ENCODE peak calls at places on chromosome 11, in five cellular contexts. G is IMR-90, D is fibroblast of villous mesenchyme, C is A549, H is right lobe of liver. M is an unnamed sample.

GRCh38 chr11:3056296-3057068 is 741 bp downstream of the CARS1 start:
- DNase-seq in D (no peak), H (peak), G (no peak), C (no peak), M (peak)

GRCh38 chr11:36763187-36763586 is 165.2 kb upstream of the RAG2 start:
- DNase-seq in H (no peak), C (no peak), D (no peak), G (no peak), M (no peak)

GRCh38 chr11:68632802-68633201 is 51.5 kb upstream of the GAL start:
- DNase-seq in G (peak), D (peak), H (peak), C (peak), M (peak)

GRCh38 chr11:125344846-125345705 is 151.0 kb downstream of the FEZ1 start:
- DNase-seq in C (no peak), D (no peak), H (no peak), G (no peak), M (no peak)

GRCh38 chr11:103601230-103601846 is 435.1 kb upstream of the DDI1 start:
- DNase-seq in D (peak), G (peak), H (no peak), C (peak), M (peak)

GRCh38 chr11:69470301-69470700 is 11.2 kb upstream of the LINC01488 start:
- DNase-seq in H (peak), G (no peak), C (no peak), D (no peak), M (no peak)

GRCh38 chr11:84588131-84588829 is 1038.9 kb downstream of the DLG2 start:
- DNase-seq in G (no peak), H (no peak), D (no peak), C (no peak), M (no peak)

GRCh38 chr11:75576445-75577049 is 14.5 kb downstream of the SERPINH1 start:
- DNase-seq in G (peak), D (peak), H (no peak), C (no peak), M (peak)

GRCh38 chr11:47179655-47179991 is 2.9 kb upstream of the ARFGAP2 start:
- DNase-seq in D (peak), G (peak), H (no peak), C (peak), M (peak)

GRCh38 chr11:34313099-34313517 is 44.7 kb downstream of the ABTB2 start:
- DNase-seq in D (peak), C (no peak), H (no peak), G (no peak), M (peak)

GRCh38 chr11:18459634-18460033 is 4.0 kb downstream of the LDHAL6A start:
- DNase-seq in H (no peak), C (no peak), G (no peak), D (no peak), M (no peak)

GRCh38 chr11:44057340-44057739 is 8.7 kb upstream of the ACCS start:
- DNase-seq in G (no peak), D (no peak), H (no peak), C (no peak), M (no peak)

GRCh38 chr11:74559110-74559933 is 33.1 kb upstream of the POLD3 start:
- DNase-seq in D (peak), C (no peak), G (peak), H (peak), M (no peak)

GRCh38 chr11:8090756-8091155 is 9.7 kb downstream of the TUB start:
- DNase-seq in C (no peak), G (no peak), D (peak), H (no peak), M (peak)

GRCh38 chr11:56521955-56522354 is 21.1 kb downstream of the OR5M11 start:
- DNase-seq in D (no peak), H (no peak), G (no peak), C (peak), M (no peak)
- TF ChIP-seq CTCF in D (no peak), H (peak), G (no peak), C (peak), M (no peak)

GRCh38 chr11:11471196-11471595 is 118.1 kb upstream of the CSNK2A3 start:
- DNase-seq in G (no peak), C (no peak), H (no peak), D (no peak), M (no peak)
- H3K4me3 ChIP-seq in G (no peak), C (no peak), H (no peak), D (no peak), M (no peak)

DNA sequence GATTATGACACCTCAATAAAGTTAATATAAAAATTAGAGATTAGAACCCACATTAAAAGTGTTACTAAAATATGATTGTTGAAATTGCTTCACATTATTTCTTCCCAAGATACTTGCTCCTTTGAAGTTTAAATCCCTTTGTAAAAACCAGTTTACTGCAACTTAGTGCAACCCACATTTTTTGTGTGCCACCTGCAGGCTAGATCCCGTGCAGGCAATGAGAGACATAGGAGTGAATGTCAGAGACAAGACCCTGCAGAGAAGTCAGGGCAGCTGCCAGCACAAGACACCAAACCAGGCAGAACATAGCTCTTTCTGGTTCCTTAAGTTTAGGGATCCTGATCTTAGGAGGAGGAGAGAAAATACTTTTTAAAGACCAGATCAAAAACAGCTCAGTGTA is 142.9 kb upstream of the MTNR1B start:
- DNase-seq in G (no peak), C (no peak), H (no peak), D (no peak), M (no peak)
- TF ChIP-seq CTCF in G (no peak), C (no peak), H (no peak), D (no peak), M (no peak)

GRCh38 chr11:371051-371450 is 1.8 kb downstream of the B4GALNT4 start:
- DNase-seq in D (no peak), G (no peak), H (no peak), C (no peak), M (no peak)
- H3K4me3 ChIP-seq in D (no peak), G (no peak), H (no peak), C (no peak), M (no peak)

GRCh38 chr11:13011366-13012036 is 2.4 kb downstream of the RASSF10 start:
- DNase-seq in G (no peak), D (no peak), H (no peak), C (no peak), M (no peak)

GRCh38 chr11:13010737-13011342 is 1.7 kb downstream of the RASSF10 start:
- DNase-seq in H (no peak), D (no peak), G (no peak), C (no peak), M (no peak)

GRCh38 chr11:13012037-13012693 is 3.0 kb downstream of the RASSF10 start:
- DNase-seq in D (no peak), G (no peak), C (no peak), H (no peak), M (no peak)

GRCh38 chr11:13015753-13016152 is 6.6 kb downstream of the RASSF10 start:
- DNase-seq in G (no peak), C (no peak), H (no peak), D (no peak), M (no peak)

DNA sequence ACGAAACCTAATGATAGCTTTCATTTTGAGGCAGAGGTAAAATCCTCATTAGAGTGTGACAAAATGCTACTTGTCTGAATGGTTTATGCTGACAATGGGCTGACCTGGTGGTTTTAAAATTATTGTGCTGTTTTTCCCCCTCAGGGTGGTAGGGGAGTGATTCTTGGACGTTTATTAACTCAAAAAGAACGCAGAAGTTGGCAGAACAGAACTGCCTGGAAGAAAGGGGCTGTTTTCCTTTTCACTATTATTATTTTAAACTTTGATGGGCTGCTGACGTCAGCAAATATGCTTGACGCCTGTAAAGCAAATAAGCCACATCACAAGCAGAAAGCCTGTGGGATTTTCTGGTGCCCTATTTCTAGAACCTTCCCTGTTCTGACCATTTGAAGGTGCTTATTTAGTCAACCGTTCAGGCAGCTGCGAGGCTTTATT is 4.0 kb downstream of the RASSF10 start:
- DNase-seq in D (no peak), G (no peak), H (no peak), C (no peak), M (no peak)
- TF ChIP-seq CTCF in D (no peak), G (no peak), H (no peak), C (no peak), M (no peak)

GRCh38 chr11:90235536-90235935 is 12.7 kb upstream of the CHORDC1 start:
- DNase-seq in H (no peak), G (no peak), D (peak), C (no peak), M (no peak)

GRCh38 chr11:90229791-90230190 is 6.9 kb upstream of the CHORDC1 start:
- DNase-seq in C (no peak), D (peak), G (peak), H (no peak), M (no peak)

GRCh38 chr11:90237004-90237403 is 14.2 kb upstream of the CHORDC1 start:
- DNase-seq in D (no peak), G (no peak), C (no peak), H (no peak), M (no peak)

GRCh38 chr11:90234977-90235376 is 12.1 kb upstream of the CHORDC1 start:
- DNase-seq in G (no peak), H (no peak), C (no peak), D (peak), M (no peak)
- H3K4me3 ChIP-seq in G (no peak), H (no peak), C (no peak), D (no peak), M (no peak)

DNA sequence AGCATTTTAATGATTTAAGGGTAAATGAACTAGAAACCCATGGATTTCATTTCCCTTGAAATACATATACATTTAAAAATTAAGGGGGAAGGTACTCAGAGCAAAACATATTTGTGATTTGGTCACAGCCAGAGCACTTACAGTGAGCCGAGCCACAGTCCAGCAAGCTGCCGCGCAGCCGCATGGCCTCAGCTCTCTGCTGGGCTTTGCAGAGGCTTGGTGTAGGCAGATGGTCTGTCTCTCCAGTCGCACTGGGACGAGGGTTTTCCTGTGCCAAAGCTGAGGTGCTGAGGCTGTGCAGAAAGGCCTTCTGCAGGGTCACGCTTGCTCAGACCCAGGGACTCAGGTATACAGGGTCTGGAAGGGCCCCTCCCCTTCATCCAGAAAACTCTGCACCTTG is 367.3 kb downstream of the OPCML start:
- DNase-seq in C (no peak), G (no peak), H (no peak), D (no peak), M (no peak)
- TF ChIP-seq CTCF in C (no peak), G (no peak), H (no peak), D (no peak), M (no peak)

DNA sequence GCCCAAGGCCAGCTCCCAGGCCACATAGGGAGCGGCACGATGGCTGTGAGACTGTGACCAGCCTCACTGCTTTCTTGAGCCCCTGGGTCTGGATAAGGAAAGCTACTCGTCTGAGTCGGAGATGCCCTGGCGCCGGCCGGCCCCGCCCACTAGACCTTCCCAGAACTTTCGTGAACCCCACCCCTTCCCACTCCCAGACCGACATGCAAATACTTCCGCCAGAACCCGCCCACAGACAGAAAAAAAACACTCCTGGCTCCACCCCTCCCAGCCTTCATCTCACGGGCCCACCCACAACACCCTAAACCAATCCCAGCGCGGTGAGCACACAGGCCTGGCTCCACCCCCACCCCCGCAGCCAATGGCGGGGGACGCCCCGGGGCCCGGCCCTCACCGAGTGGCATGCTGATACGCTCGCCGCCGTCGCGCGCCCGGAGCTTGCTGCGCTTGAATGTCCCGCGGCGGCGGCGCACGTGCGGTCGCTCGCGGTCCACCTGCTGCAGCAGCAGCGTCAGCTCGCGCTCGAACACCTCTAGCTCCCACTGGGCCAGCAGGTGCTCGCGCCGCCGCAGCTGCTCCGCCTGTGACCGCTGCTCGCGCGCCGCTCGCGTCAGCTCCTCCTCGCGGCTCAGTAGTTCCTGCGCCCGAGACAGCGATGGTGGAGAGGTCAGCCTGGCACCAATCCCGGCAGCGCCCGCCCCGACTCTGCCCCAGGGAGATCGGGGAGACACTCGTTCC is 7.0 kb downstream of the MAP3K11 start:
- DNase-seq in H (peak), G (peak), D (peak), C (peak), M (peak)
- H3K4me3 ChIP-seq in H (no peak), G (peak), D (peak), C (no peak), M (peak)

DNA sequence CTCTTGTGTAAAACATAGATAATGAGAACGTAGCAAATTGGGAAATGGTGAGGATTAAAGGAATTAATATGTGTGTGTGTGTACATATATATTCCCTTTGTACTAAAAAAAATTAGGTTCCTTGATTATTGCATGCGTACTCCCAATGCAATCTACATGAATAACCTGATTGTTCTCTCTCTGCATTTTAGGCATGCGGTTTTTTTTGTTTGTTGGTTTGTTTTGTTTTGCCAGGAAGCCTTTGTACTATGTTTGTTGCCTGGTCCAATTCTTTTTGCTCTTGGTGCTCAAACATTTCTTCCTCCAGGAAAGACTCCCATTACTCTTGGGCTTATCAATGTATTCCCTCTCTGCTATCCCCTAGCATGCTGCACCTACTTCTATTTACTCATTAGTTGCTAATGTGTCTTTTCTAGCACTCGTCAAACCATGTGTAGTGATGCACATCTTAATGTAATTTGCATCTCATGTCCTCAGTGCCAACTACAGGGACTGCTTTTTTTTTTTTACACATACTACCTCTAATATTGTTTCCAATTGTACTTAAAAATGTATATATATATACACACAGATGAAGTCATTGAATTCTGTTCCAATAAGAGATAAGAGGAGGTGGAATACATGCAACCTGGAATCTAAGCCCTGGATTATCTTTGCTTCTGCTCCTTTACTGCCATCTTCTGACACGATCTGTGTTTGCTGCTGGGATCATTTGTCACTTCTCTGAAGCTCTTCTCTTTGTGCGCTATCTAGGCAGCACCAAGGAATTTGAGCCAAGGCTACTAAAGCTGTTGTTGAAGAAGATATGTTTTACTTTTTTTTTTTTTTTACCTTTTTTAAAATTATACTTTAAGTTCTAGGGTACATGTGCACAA is 197.2 kb upstream of the ANO3 start:
- DNase-seq in G (peak), C (no peak), D (peak), H (no peak), M (peak)
- TF ChIP-seq CTCF in G (no peak), C (no peak), D (peak), H (peak), M (peak)